ENCODE peak calls at places on chromosomes 2 and 18, in six cellular contexts. J is ACHN; M is hypothalamus; D is activated CD8-positive, alpha-beta memory T cell treated with anti-CD3 and anti-CD28 coated beads, Interleukin-2, amount 50 U/mL, for 4 hours; Z is hepatic stellate cell; H is T-cell. P is an unnamed sample.

GRCh38 chr18:78666666-78667335 is 312.8 kb upstream of the SALL3 start:
- DNase-seq in J (no peak), M (no peak), D (no peak), Z (no peak), H (no peak), P (no peak)

GRCh38 chr2:112877423-112877822 is 33.5 kb upstream of the IL37 start:
- DNase-seq in J (no peak), M (no peak), D (no peak), Z (peak), H (no peak), P (no peak)

GRCh38 chr2:37282746-37283145 is 41.9 kb downstream of the PRKD3 start:
- DNase-seq in J (no peak), M (no peak), D (no peak), Z (peak), H (no peak), P (no peak)

GRCh38 chr2:63446658-63447057 is 141.6 kb downstream of the WDPCP start:
- DNase-seq in J (no peak), M (no peak), D (no peak), Z (no peak), H (no peak), P (no peak)

GRCh38 chr2:17107875-17108274 is 410.4 kb downstream of the RAD51AP2 start:
- DNase-seq in J (no peak), M (no peak), D (no peak), Z (no peak), H (no peak), P (no peak)

GRCh38 chr2:183057333-183057985 is 19.2 kb upstream of the NCKAP1 start:
- DNase-seq in J (no peak), M (no peak), D (no peak), Z (no peak), H (no peak), P (no peak)

GRCh38 chr18:77203071-77203470 is 46.6 kb upstream of the GALR1 start:
- DNase-seq in J (no peak), M (no peak), D (no peak), Z (peak), H (no peak), P (no peak)

GRCh38 chr2:122391726-122392125 is 636.3 kb downstream of the TSN start:
- DNase-seq in J (no peak), M (no peak), D (no peak), Z (no peak), H (no peak), P (no peak)

GRCh38 chr18:37567994-37568359 is 2.4 kb upstream of the CELF4 start:
- DNase-seq in J (no peak), M (no peak), D (no peak), Z (no peak), H (no peak), P (no peak)

GRCh38 chr2:219542931-219543595 is 546 bp downstream of the CHPF start:
- DNase-seq in J (peak), M (no peak), D (no peak), Z (peak), H (no peak), P (peak)